ENCODE peak calls at places on chromosomes 7 and 10, in five cellular contexts. V is GM18507, Z is H9, T is brain microvascular endothelial cell, K is kidney tubule cell. N is an unnamed sample.

GRCh38 chr7:117269417-117269816 is 53.4 kb downstream of the WNT2 start:
- DNase-seq in V (no peak), Z (no peak), T (peak; percentile 92), K (peak; percentile 96), N (peak; percentile 19)

GRCh38 chr7:141675431-141676210 is 26.3 kb downstream of the DENND11 start:
- DNase-seq in V (no peak), Z (no peak), T (no peak), K (no peak), N (no peak)

GRCh38 chr10:13018171-13018570 is 16.7 kb upstream of the CCDC3 start:
- DNase-seq in V (no peak), Z (no peak), T (peak; percentile 83), K (no peak), N (no peak)

GRCh38 chr10:106175760-106176377 is 988.6 kb downstream of the SORCS1 start:
- DNase-seq in V (no peak), Z (no peak), T (no peak), K (peak; percentile 30), N (no peak)

GRCh38 chr10:47288236-47288635 is 11.8 kb upstream of the GDF10 start:
- DNase-seq in V (no peak), Z (no peak), T (no peak), K (no peak), N (no peak)

GRCh38 chr7:42883950-42884349 is 27.9 kb downstream of the C7orf25 start:
- DNase-seq in V (no peak), Z (peak; percentile 57), T (no peak), K (peak; percentile 94), N (no peak)

GRCh38 chr10:62946278-62946677 is 130.1 kb upstream of the EGR2 start:
- DNase-seq in V (no peak), Z (no peak), T (no peak), K (no peak), N (no peak)

GRCh38 chr10:9302142-9302746 is 1247.8 kb downstream of the GATA3 start:
- DNase-seq in V (no peak), Z (no peak), T (peak; percentile 31), K (peak; percentile 65), N (peak; percentile 23)